ENCODE peak calls at places on chromosomes 5 and 9, in ten cellular contexts. Z is esophagus squamous epithelium, B is choroid plexus epithelial cell, Q is bronchial epithelial cell, D is cardiac muscle cell, V is hepatocyte, N is endodermal cell, I is PC-3, L is HCT116, U is psoas muscle. F is an unnamed sample.
A peak's percentile ranks its signal among the peaks of the same experiment; 100 is the strongest.

GRCh38 chr9:111944467-111944866 is 47.9 kb downstream of the UGCG start:
- DNase-seq in Z (no peak), B (peak; percentile 66), Q (peak; percentile 67), D (no peak), V (no peak), N (no peak), I (no peak), L (no peak), U (no peak), F (no peak)

GRCh38 chr9:79695531-79696218 is 123.9 kb downstream of the TLE4 start:
- DNase-seq in Z (no peak), B (no peak), Q (no peak), D (no peak), V (no peak), N (no peak), I (no peak), L (no peak), U (no peak), F (no peak)

GRCh38 chr5:23007226-23007625 is 154.1 kb upstream of the CDH12 start:
- DNase-seq in Z (no peak), B (no peak), Q (no peak), D (no peak), V (no peak), N (no peak), I (no peak), L (no peak), U (no peak), F (no peak)

GRCh38 chr5:103778915-103779314 is 216.3 kb upstream of the NUDT12 start:
- DNase-seq in Z (no peak), B (no peak), Q (no peak), D (no peak), V (no peak), N (no peak), I (no peak), L (no peak), U (no peak), F (no peak)

GRCh38 chr5:148060309-148060708 is 3.5 kb upstream of the SPINK5 start:
- DNase-seq in Z (no peak), B (no peak), Q (no peak), D (no peak), V (no peak), N (no peak), I (no peak), L (no peak), U (no peak), F (no peak)

GRCh38 chr5:115486728-115487127 is 57.8 kb downstream of the FEM1C start:
- DNase-seq in Z (no peak), B (no peak), Q (no peak), D (no peak), V (no peak), N (no peak), I (no peak), L (no peak), U (no peak), F (no peak)

GRCh38 chr9:101582593-101582992 is 12.2 kb downstream of the PPP3R2 start:
- DNase-seq in Z (no peak), B (peak; percentile 64), Q (peak; percentile 37), D (no peak), V (no peak), N (no peak), I (peak; percentile 39), L (no peak), U (no peak), F (peak; percentile 12)

GRCh38 chr9:101711330-101711941 is 27.0 kb downstream of the GRIN3A start:
- DNase-seq in Z (no peak), B (peak; percentile 15), Q (no peak), D (peak; percentile 3), V (peak; percentile 27), N (peak; percentile 89), I (peak; percentile 4), L (no peak), U (no peak), F (no peak)

GRCh38 chr5:81450940-81451339 is 57.0 kb upstream of the ACOT12 start:
- DNase-seq in Z (no peak), B (peak; percentile 12), Q (peak; percentile 84), D (no peak), V (no peak), N (no peak), I (peak; percentile 86), L (no peak), U (no peak), F (no peak)

DNA sequence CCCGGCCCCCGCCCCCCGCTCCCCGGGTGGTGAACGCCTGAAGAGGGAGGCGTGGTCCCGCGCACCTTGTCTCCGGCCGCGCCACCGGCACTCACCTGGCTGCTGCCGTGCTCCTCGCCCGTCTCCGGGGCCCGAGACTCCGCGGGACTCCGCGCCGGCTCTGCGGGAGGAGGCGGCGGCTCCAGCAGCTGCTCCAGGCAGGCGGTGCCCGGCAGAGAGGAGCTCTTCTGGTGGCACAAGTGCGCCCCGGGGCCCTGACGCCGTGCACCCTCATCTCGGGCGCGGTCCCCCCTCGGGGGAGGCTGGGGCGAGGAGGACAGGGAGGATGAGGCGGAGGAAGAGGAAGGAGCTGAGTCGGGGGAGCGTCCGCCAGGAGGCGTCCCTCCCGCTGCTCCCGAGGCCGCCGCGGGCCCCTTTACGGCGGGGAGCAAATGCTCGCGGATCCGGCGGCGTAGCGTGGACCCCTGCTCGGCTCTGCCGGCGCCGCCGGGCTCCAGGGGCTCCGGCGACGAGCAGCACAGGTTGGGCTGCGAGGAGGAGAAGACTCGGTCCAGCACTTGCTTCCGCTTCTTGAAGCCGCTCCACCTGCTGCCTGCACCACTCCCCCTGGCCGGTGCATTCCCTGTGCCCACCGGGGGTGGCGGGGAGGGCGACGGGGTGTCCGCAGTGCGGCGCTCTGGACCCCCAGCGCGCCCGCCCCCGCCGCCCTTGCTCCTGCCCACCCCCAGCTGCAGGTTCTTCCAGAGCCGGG is 958 bp downstream of the MCTP1 start:
- DNase-seq in Z (no peak), B (peak; percentile 10), Q (no peak), D (peak; percentile 63), V (peak; percentile 68), N (peak; percentile 88), I (peak; percentile 27), L (no peak), U (peak; percentile 13), F (no peak)
- TF ChIP-seq CTCF in Z (no peak), B (peak; percentile 50), Q (peak; percentile 57), D (peak; percentile 48), V (peak; percentile 57), N (peak; percentile 81), I (peak; percentile 53), L (peak; percentile 17), U (no peak), F (peak; percentile 57)

GRCh38 chr5:173001229-173001841 is 17.8 kb downstream of the ATP6V0E1 start:
- DNase-seq in Z (no peak), B (no peak), Q (no peak), D (no peak), V (no peak), N (no peak), I (no peak), L (no peak), U (no peak), F (no peak)
- H3K4me3 ChIP-seq in Z (no peak overlapping the region), B (no peak overlapping the region), Q (no peak overlapping the region), D (no peak overlapping the region), V (no peak overlapping the region), N (no peak overlapping the region), I (no peak overlapping the region), L (no peak overlapping the region), U (no peak overlapping the region), F (no peak overlapping the region)

GRCh38 chr5:16179936-16180788 is 571 bp upstream of the MARCHF11 start:
- DNase-seq in Z (no peak), B (no peak), Q (no peak), D (peak; percentile 25), V (peak; percentile 6), N (peak; percentile 69), I (no peak), L (no peak), U (no peak), F (no peak)

GRCh38 chr5:16180789-16181082 is 1.1 kb upstream of the MARCHF11 start:
- DNase-seq in Z (no peak), B (no peak), Q (no peak), D (no peak), V (no peak), N (no peak), I (no peak), L (no peak), U (no peak), F (no peak)

GRCh38 chr5:16179511-16179935 is at the start of gene MARCHF11:
- DNase-seq in Z (no peak), B (no peak), Q (no peak), D (peak; percentile 62), V (peak; percentile 36), N (peak; percentile 80), I (no peak), L (no peak), U (no peak), F (no peak)

DNA sequence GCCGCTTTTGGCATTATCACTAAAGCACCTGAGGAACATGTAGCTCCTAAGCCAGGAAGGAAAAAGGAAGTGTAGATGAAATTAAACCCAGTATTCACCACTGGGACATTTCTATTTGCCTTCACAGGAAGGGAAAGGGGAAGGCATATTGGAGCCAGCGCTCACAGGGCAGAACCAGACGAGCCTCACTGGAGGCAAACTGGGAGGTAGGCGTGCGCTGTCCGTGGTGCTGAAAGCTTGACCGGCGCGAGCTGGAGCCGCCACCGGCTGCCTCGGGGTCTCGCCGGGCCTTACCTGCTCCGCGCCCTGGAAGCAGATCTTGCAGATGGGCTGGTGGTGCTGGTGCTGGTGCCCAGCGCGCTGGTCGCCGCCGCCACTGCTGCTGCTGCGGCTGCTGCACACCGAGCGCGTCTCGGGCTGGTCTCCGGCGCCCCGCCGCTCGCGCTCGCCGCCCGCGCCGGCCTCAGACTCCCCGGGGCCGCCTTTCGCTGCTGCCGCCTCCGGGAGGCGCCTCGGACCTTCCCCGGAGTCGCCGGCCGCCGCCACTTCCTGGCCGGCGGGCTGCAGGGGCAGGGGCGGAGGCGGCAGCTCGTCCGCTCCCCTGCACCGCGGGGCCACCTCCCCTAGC is 732 bp downstream of the MARCHF11 start:
- DNase-seq in Z (no peak), B (peak; percentile 73), Q (peak; percentile 32), D (peak; percentile 96), V (peak; percentile 93), N (peak; percentile 98), I (peak; percentile 50), L (no peak), U (peak; percentile 59), F (peak; percentile 57)
- TF ChIP-seq CTCF in Z (no peak), B (no peak), Q (no peak), D (no peak), V (peak; percentile 4), N (peak; percentile 56), I (no peak), L (no peak), U (no peak), F (no peak)

GRCh38 chr9:116155700-116156045 is 2.1 kb downstream of the PAPPA start:
- DNase-seq in Z (no peak), B (no peak), Q (no peak), D (no peak), V (peak; percentile 29), N (no peak), I (no peak), L (no peak), U (no peak), F (no peak)

GRCh38 chr9:116156621-116157314 is 3.2 kb downstream of the PAPPA start:
- DNase-seq in Z (no peak), B (peak; percentile 94), Q (peak; percentile 45), D (peak; percentile 88), V (peak; percentile 77), N (peak; percentile 90), I (peak; percentile 71), L (no peak), U (peak; percentile 64), F (no peak)

GRCh38 chr9:116154334-116154975 is 864 bp downstream of the PAPPA start:
- DNase-seq in Z (no peak), B (no peak), Q (no peak), D (peak; percentile 76), V (peak; percentile 59), N (peak; percentile 78), I (no peak), L (no peak), U (peak; percentile 23), F (no peak)

GRCh38 chr9:116154976-116155699 is 1.5 kb downstream of the PAPPA start:
- DNase-seq in Z (no peak), B (peak; percentile 91), Q (no peak), D (no peak), V (peak; percentile 41), N (peak; percentile 56), I (no peak), L (no peak), U (peak; percentile 21), F (no peak)

GRCh38 chr9:116157436-116158138 is 4.0 kb downstream of the PAPPA start:
- DNase-seq in Z (no peak), B (peak; percentile 73), Q (no peak), D (no peak), V (peak; percentile 30), N (peak; percentile 75), I (no peak), L (no peak), U (no peak), F (no peak)
- H3K4me3 ChIP-seq in Z (no peak overlapping the region), B (peak overlapping the region; percentile 89), Q (no peak overlapping the region), D (peak overlapping the region; percentile 18), V (no peak overlapping the region), N (no peak overlapping the region), I (no peak overlapping the region), L (no peak overlapping the region), U (peak overlapping the region; percentile 53), F (no peak overlapping the region)